ENCODE peak calls at places on chromosomes 6 and 20, in eight cellular contexts. K is left lung, D is GM23338, Y is OCI-LY7, L is body of pancreas, V is SJSA1, H is spleen, G is SK-N-MC. B is an unnamed sample. For H3K36me3, the result is how much of the 10 kb centered on the place peaks cover.

GRCh38 chr6:119308994-119309657 is 40.4 kb downstream of the MAN1A1 start:
- DNase-seq in K (no peak), D (no peak), Y (no peak), L (no peak), V (no peak), H (no peak), G (peak), B (no peak)

GRCh38 chr20:45836841-45837240 is 3.2 kb downstream of the SNX21 start:
- DNase-seq in K (no peak), D (no peak), Y (no peak), L (no peak), V (no peak), H (no peak), G (no peak), B (no peak)

GRCh38 chr6:152091851-152092341 is 284.4 kb downstream of the ESR1 start:
- DNase-seq in K (no peak), D (no peak), Y (no peak), L (no peak), V (no peak), H (no peak), G (no peak), B (no peak)

GRCh38 chr20:21517566-21518277 is 3.9 kb upstream of the NKX2-2 start:
- DNase-seq in K (no peak), D (peak), Y (no peak), L (no peak), V (no peak), H (no peak), G (no peak), B (no peak)

GRCh38 chr20:19750907-19751636 is 7.0 kb upstream of the RIN2 start:
- DNase-seq in K (no peak), D (no peak), Y (no peak), L (no peak), V (no peak), H (no peak), G (no peak), B (no peak)

GRCh38 chr6:15553031-15553430 is 109.8 kb downstream of the DTNBP1 start:
- DNase-seq in K (no peak), D (peak), Y (no peak), L (no peak), V (no peak), H (no peak), G (no peak), B (no peak)

GRCh38 chr6:13846841-13847240 is 32.5 kb upstream of the MCUR1 start:
- DNase-seq in K (no peak), D (peak), Y (no peak), L (no peak), V (no peak), H (no peak), G (no peak), B (no peak)

GRCh38 chr6:7881765-7882500 is 28.7 kb downstream of the TXNDC5 start:
- DNase-seq in K (no peak), D (no peak), Y (no peak), L (no peak), V (no peak), H (peak), G (no peak), B (no peak)

GRCh38 chr6:22068561-22069346 is 228.1 kb downstream of the PRL start:
- DNase-seq in K (no peak), D (no peak), Y (no peak), L (no peak), V (no peak), H (no peak), G (no peak), B (no peak)

GRCh38 chr6:98295776-98296175 is 538.6 kb upstream of the POU3F2 start:
- DNase-seq in K (no peak), D (peak), Y (no peak), L (no peak), V (no peak), H (no peak), G (no peak), B (no peak)

GRCh38 chr6:47579040-47579439 is 101.5 kb downstream of the CD2AP start:
- DNase-seq in K (no peak), D (no peak), Y (no peak), L (no peak), V (no peak), H (no peak), G (no peak), B (no peak)
- H3K36me3 ChIP-seq in K (under half), D (under half), Y (half or more), L (under half), V (under half), H (under half), G (under half), B (under half)

DNA sequence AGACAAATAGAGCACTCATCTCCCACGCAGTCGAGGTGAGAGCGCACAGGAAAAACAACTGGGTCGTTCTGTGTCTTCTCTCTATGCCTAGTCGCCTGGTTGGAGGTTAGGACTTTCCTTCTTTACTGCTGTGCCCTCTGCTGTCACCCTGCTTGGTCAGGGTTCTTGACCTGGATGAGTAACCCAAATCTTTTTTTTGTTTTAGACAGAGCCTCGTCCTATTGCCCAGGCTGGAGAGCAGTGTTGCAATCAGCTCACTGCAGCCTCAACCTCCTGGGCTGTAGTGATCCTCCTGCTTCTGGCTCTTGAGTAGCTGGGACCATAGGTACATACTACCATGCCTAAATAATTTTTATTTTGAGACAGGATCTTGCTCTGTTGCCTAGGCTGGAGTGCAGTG is 24.5 kb downstream of the PRPF6 start:
- DNase-seq in K (no peak), D (no peak), Y (no peak), L (no peak), V (no peak), H (no peak), G (no peak), B (no peak)
- H3K36me3 ChIP-seq in K (under half), D (under half), Y (half or more), L (under half), V (half or more), H (half or more), G (half or more), B (half or more)

GRCh38 chr6:112013051-112013450 is 40.9 kb upstream of the CCN6 start:
- DNase-seq in K (no peak), D (no peak), Y (no peak), L (no peak), V (no peak), H (no peak), G (no peak), B (no peak)
- H3K36me3 ChIP-seq in K (under half), D (under half), Y (under half), L (under half), V (under half), H (under half), G (under half), B (under half)

GRCh38 chr6:42937548-42938427 is 8.5 kb downstream of the CNPY3 start:
- DNase-seq in K (no peak), D (no peak), Y (no peak), L (peak), V (no peak), H (no peak), G (no peak), B (no peak)

GRCh38 chr6:42938428-42938796 is 9.1 kb downstream of the CNPY3 start:
- DNase-seq in K (no peak), D (no peak), Y (no peak), L (no peak), V (no peak), H (no peak), G (no peak), B (no peak)

GRCh38 chr6:42940493-42941045 is 11.3 kb downstream of the CNPY3 start:
- DNase-seq in K (no peak), D (no peak), Y (no peak), L (no peak), V (no peak), H (no peak), G (no peak), B (no peak)

GRCh38 chr6:42939810-42940167 is 10.5 kb downstream of the CNPY3 start:
- DNase-seq in K (no peak), D (no peak), Y (no peak), L (no peak), V (no peak), H (no peak), G (no peak), B (no peak)

DNA sequence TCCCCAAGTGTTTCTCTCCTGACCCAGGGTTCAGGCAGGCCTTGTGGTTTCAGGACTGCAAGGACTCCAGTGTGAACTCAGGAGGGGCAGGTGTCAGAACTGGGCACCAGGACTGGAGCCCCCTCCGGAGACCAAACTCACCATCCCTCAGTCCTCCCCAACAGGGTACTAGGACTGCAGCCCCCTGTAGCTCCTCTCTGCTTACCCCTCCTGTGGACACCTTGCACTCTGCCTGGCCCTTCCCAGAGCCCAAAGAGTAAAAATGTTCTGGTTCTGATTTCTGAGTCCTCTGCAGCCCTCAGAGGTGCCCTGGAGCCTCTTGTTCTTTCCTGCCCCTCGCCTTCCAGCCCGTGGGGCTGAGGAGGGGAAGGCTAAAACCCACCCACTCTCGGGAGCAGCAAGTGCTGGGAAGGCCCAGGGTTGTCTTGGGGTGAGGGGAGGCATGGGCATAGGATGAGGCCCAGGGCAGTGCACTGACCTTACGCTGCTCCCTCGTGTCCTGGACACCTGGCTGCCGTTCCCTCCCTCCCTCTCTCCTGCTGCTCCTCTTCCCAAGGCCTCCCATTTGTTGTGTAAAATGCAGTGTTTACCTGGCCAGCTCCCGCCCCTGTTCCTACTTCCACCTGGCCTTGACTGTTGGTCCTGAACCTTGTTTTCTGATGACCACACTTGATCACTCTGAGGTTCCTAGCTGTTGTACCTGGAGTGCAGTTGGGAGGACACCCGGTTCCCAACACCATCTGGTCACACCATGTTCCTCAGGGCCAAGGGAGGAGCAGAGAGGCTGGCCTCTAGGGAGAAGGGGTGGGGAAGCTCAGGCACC is 9.9 kb downstream of the CNPY3 start:
- DNase-seq in K (no peak), D (peak), Y (no peak), L (peak), V (no peak), H (no peak), G (no peak), B (no peak)
- H3K36me3 ChIP-seq in K (under half), D (under half), Y (half or more), L (under half), V (half or more), H (half or more), G (under half), B (under half)